ENCODE peak calls at places on chromosomes 2 and 18, in four cellular contexts. B, A, E and X are unnamed samples.

GRCh38 chr2:29213871-29214341 is 98.7 kb downstream of the CLIP4 start:
- DNase-seq in B (no peak), A (no peak), E (no peak), X (no peak)

GRCh38 chr18:77567202-77567601 is 317.6 kb downstream of the GALR1 start:
- DNase-seq in B (no peak), A (no peak), E (no peak), X (no peak)

GRCh38 chr2:25250331-25251031 is 82.1 kb upstream of the POMC start:
- DNase-seq in B (peak), A (no peak), E (no peak), X (peak)

GRCh38 chr2:136117391-136117841 is 533 bp downstream of the CXCR4 start:
- DNase-seq in B (peak), A (peak), E (peak), X (peak)

GRCh38 chr2:85811173-85811849 is 57.5 kb downstream of the ATOH8 start:
- DNase-seq in B (peak), A (no peak), E (no peak), X (no peak)

GRCh38 chr2:71856709-71857525 is 290.7 kb downstream of the CYP26B1 start:
- DNase-seq in B (no peak), A (peak), E (peak), X (peak)

GRCh38 chr2:182917924-182918323 is 51.5 kb upstream of the FRZB start:
- DNase-seq in B (no peak), A (no peak), E (no peak), X (no peak)

GRCh38 chr2:239730897-239731296 is 294.2 kb downstream of the NDUFA10 start:
- DNase-seq in B (no peak), A (no peak), E (no peak), X (no peak)

GRCh38 chr2:239751719-239752355 is 273.3 kb downstream of the NDUFA10 start:
- DNase-seq in B (no peak), A (no peak), E (no peak), X (peak)

GRCh38 chr2:113922335-113922734 is 32.4 kb downstream of the ACTR3 start:
- DNase-seq in B (no peak), A (no peak), E (no peak), X (no peak)
- H3K4me2 ChIP-seq in B (no peak), A (no peak), E (no peak), X (no peak)

GRCh38 chr2:222295368-222296041 is 3.3 kb downstream of the PAX3 start:
- DNase-seq in B (peak), A (no peak), E (no peak), X (peak)
- H3K4me2 ChIP-seq in B (peak), A (peak), E (peak), X (no peak)

DNA sequence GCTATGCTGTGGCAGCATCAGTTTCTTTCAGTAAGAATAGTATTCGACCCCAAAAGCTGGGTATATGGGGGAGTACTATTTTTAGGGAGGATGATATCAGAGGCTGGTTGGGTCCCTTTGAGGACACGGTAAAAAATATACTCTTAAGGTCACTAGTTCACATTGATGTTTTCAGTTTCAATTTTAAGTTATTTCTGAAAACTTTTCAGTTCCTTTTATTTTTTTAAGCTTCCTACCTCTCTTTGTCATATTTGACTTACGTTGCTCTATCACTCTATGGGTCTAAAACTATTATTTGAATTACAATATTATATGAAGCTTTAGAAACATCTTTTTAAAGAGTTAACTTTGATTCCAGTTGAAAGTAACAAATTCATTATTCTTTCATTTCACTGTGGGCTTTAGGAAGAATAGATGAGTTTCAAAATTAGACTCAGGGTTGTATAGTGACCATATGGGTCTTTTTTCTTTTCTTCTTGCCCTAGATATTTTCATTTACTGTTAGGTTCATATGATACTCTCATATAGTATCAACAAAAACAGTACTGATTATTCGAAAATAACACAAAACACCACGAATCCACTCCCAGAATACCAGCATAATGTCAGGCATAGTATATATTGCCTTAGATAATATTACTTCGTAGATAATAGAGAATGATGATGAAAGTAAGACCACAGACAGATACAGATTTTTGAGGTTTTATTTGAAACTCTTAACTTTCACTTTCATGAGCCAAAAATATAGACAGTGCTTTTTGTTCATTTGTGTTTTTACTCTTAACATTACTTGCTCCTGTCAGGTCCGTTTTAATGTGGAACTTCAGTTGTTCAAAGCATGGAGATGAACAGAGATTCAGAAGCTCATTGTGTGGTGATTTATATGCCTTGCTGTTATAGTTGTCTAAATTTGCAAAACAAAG is 9.8 kb downstream of the RMDN2 start:
- DNase-seq in B (no peak), A (peak), E (no peak), X (no peak)
- H3K4me2 ChIP-seq in B (peak), A (peak), E (peak), X (no peak)

GRCh38 chr2:160426604-160427003 is 67.0 kb downstream of the RBMS1 start:
- DNase-seq in B (no peak), A (no peak), E (no peak), X (peak)
- H3K4me2 ChIP-seq in B (no peak), A (no peak), E (no peak), X (no peak)

DNA sequence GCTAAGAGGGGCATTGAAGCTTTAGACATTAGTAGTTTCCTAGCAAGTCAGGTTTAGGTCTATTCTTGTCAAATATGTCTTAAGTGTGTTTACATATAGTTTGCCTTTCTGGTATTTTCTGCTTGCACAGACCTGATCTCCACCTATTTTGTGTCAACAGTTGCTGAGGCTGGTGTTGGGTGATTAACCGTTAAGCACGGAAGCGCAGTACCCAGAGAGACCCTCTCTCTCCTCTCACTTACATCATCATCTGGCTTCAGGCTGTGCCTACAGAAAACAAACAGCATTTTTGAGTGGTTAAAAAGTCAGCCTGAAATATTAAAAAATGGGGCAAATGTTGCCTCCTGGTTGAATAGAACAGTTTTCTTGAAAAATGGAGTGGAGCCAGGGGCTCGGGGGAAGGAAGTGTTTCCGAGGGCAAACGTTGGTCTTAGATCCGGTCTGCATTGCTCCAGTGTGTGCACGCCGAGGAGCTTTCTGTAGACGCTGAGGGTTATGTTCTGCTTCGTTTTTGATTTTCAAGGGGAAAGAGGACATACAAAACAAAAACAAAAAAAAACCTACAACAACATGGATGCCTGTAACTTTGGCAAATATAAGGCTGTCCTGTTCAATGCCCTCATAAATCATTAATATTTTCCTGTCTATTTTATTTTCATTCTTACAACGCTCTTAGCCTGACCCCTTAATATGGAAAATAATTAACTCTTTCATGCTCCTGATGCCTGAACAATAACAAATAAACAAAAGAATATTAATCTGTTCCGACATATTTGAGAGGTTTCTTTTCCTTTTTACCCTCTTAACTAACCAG is 120.8 kb downstream of the MEIS1 start:
- DNase-seq in B (peak), A (peak), E (no peak), X (no peak)
- H3K4me2 ChIP-seq in B (peak), A (peak), E (no peak), X (no peak)

DNA sequence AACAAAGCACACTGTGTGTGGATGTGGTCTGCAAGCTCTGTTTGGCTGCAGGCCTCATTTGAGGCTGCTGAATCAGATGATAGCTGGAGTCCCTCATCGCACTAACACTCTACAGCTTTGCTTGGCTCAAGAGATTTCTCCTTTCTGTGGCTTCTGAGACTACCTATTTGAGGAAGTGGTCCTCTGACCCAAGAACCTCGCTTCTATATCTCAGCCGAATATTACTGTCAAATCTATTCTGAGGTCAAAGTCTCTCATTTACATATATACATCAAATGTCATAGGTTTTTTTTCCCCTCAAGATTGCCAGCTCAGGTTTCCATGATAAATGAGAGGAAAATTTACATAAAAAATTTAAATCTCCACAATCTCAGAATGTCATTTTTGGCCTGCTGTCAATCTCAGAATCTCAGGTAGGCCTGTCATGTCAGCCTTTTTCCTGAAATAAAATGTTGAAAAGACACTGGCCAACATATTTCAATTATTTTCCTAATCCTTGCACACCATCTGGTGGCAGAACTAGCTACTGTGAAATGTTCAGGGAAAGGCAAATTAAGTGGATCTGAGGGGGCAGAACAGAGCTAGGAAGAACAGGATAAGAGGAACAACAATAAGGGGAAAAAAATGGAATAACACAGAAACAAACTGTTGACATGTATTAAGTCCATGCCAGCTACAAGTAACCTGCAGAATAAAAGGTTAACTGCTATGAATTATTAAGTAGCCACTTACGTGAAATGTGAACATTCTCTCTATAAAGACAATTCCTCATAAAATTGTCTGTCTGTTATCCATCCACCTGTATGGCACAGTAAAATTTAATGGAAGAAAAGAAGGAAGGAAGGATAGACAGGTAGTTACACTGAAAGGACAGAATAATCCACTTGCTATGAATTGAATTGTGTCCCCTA is 39.3 kb downstream of the AP1S3 start:
- DNase-seq in B (peak), A (peak), E (peak), X (peak)
- H3K4me2 ChIP-seq in B (no peak), A (peak), E (peak), X (no peak)

GRCh38 chr2:238697193-238698191 is 150.4 kb upstream of the TWIST2 start:
- DNase-seq in B (no peak), A (no peak), E (no peak), X (no peak)
- H3K4me2 ChIP-seq in B (no peak), A (no peak), E (no peak), X (no peak)

DNA sequence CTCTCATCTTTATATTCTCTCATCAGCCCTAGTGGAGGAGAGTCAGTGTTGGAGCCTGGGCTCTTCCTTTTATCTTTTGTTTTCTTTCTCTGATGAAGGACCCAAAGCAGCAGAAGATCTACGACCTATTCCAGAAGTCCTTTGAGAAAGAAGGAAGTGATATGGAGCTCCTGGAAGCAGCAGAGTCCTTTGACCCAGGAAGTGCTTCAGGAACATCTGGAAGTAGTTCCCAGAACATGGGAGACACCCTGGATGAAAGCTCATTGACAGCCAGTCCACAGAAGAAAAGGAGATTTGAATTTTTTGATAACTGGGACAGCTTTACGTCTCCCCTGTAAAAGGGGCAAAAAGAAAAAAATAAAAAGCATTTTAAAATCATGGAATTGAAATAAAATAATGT is 16.0 kb upstream of the RPL37A start:
- DNase-seq in B (no peak), A (no peak), E (no peak), X (no peak)
- H3K4me2 ChIP-seq in B (no peak), A (no peak), E (no peak), X (no peak)